ENCODE peak calls at places on chromosomes 2 and 18, in ten cellular contexts. O is activated naive CD8-positive, alpha-beta T cell treated with anti-CD3 and anti-CD28 coated beads, Interleukin-2, amount 50 U/mL, for 24 hours; D is natural killer cell treated with Interleukin-12 subunit alpha and Interleukin-12 subunit beta and Interleukin-15 and Interleukin-18, amount 100 ng/mL, for 72 hours; T is stimulated activated naive CD8-positive, alpha-beta T cell treated with anti-CD3 and anti-CD28 coated beads, Interleukin-15, Interleukin-2, amounts not matched to agents 100 U/mL and 50 U/mL, for 24 hours; P is SK-N-SH treated with all-trans-retinoic acid at 6 μM for 48 hours; S is upper lobe of left lung; N is left colon; H is heart right ventricle; W is activated CD8-positive, alpha-beta T cell treated with anti-CD3 and anti-CD28 coated beads, Interleukin-2, amount 10 ng/mL, durations not matched to agents 7 days and 5 days; Z is HCT116. C is an unnamed sample.

GRCh38 chr2:204566439-204566838 is 21.2 kb downstream of the PARD3B start:
- ATAC-seq in T (no peak), Z (no peak), H (no peak), N (no peak), O (no peak), P (no peak), W (no peak), S (no peak), D (no peak), C (no peak)

GRCh38 chr2:197975956-197976519 is 171.6 kb downstream of the PLCL1 start:
- ATAC-seq in O (no peak), Z (no peak), W (no peak), S (no peak), P (no peak), H (no peak), D (no peak), N (no peak), T (no peak), C (no peak)

GRCh38 chr2:232960862-232961261 is 52.2 kb downstream of the NGEF start:
- ATAC-seq in W (no peak), N (no peak), S (no peak), H (no peak), D (no peak), T (no peak), P (no peak), Z (peak; percentile 58), O (no peak), C (no peak)

GRCh38 chr2:46032996-46033395 is 264.2 kb upstream of the EPAS1 start:
- ATAC-seq in O (peak; percentile 88), H (no peak), Z (no peak), N (no peak), S (no peak), W (peak; percentile 44), D (peak; percentile 94), T (peak; percentile 92), P (no peak), C (no peak)

GRCh38 chr2:232957607-232958211 is 55.3 kb downstream of the NGEF start:
- ATAC-seq in Z (no peak), W (no peak), T (no peak), D (no peak), H (no peak), P (no peak), S (no peak), O (no peak), N (peak; percentile 42), C (no peak)

GRCh38 chr2:128304715-128305554 is 13.7 kb downstream of the HS6ST1 start:
- ATAC-seq in O (no peak), W (no peak), Z (peak; percentile 79), P (peak; percentile 84), H (peak; percentile 79), D (no peak), T (no peak), N (peak; percentile 14), S (peak; percentile 23), C (peak; percentile 39)

GRCh38 chr18:2303517-2304238 is 267.6 kb downstream of the METTL4 start:
- ATAC-seq in W (no peak), D (no peak), Z (no peak), O (no peak), T (no peak), H (no peak), S (no peak), N (no peak), P (peak; percentile 67), C (no peak)

GRCh38 chr2:59658906-59659305 is 894.5 kb downstream of the BCL11A start:
- ATAC-seq in N (no peak), W (no peak), Z (no peak), H (no peak), D (no peak), P (no peak), S (no peak), O (no peak), T (no peak), C (no peak)

GRCh38 chr2:60312618-60313017 is 240.8 kb downstream of the BCL11A start:
- ATAC-seq in O (no peak), W (peak; percentile 44), Z (no peak), D (no peak), P (no peak), T (no peak), H (no peak), S (no peak), N (no peak), C (no peak)

GRCh38 chr18:62898359-62898758 is 183.0 kb downstream of the PHLPP1 start:
- ATAC-seq in N (no peak), H (no peak), S (no peak), Z (no peak), W (no peak), D (peak; percentile 58), T (peak; percentile 55), O (peak; percentile 59), P (no peak), C (no peak)

GRCh38 chr18:13566941-13567762 is 159.2 kb downstream of the FAM210A start:
- ATAC-seq in T (peak; percentile 33), Z (no peak), S (peak; percentile 84), N (peak; percentile 20), P (no peak), H (no peak), W (peak; percentile 50), D (peak; percentile 68), O (peak; percentile 31), C (peak; percentile 59)

GRCh38 chr18:54777118-54777791 is 51.0 kb upstream of the RAB27B start:
- ATAC-seq in O (no peak), P (no peak), D (no peak), T (no peak), H (no peak), W (no peak), N (peak; percentile 80), Z (no peak), S (no peak), C (no peak)

GRCh38 chr18:25921677-25922421 is 168.6 kb downstream of the SS18 start:
- ATAC-seq in S (peak; percentile 36), P (peak; percentile 61), T (peak; percentile 36), O (no peak), D (no peak), H (no peak), Z (peak; percentile 90), N (peak; percentile 66), W (peak; percentile 58), C (no peak)

GRCh38 chr2:138157372-138157771 is 193.1 kb downstream of the HNMT start:
- ATAC-seq in P (no peak), Z (no peak), H (no peak), W (no peak), T (no peak), O (no peak), N (no peak), D (no peak), S (no peak), C (no peak)

GRCh38 chr2:44952143-44952805 is 10.8 kb downstream of the SIX3 start:
- ATAC-seq in D (peak; percentile 48), W (peak; percentile 65), P (no peak), H (peak; percentile 67), O (peak; percentile 61), N (peak; percentile 77), T (peak; percentile 60), S (peak; percentile 76), Z (peak; percentile 84), C (peak; percentile 64)

GRCh38 chr2:23509071-23509470 is 124.1 kb downstream of the KLHL29 start:
- ATAC-seq in D (no peak), S (no peak), N (no peak), T (no peak), P (no peak), O (no peak), W (no peak), Z (no peak), H (no peak), C (no peak)

GRCh38 chr2:29065479-29065847 is 8.9 kb downstream of the PCARE start:
- ATAC-seq in P (no peak), O (no peak), H (peak; percentile 14), Z (no peak), D (no peak), S (no peak), T (no peak), N (no peak), W (no peak), C (no peak)

C was measured in gastroesophageal sphincter.